ENCODE peak calls at places on chromosomes 11 and 22, in four cellular contexts. A, T, N and O are unnamed samples.

GRCh38 chr11:67641302-67642147 is 2.0 kb upstream of the TBX10 start:
- DNase-seq in A (no peak), T (no peak), N (peak; percentile 32), O (no peak)

GRCh38 chr11:36130401-36130800 is 158.8 kb downstream of the COMMD9 start:
- DNase-seq in A (no peak), T (no peak), N (no peak), O (no peak)

GRCh38 chr11:42631223-42631843 is 680.5 kb upstream of the API5 start:
- DNase-seq in A (peak; percentile 7), T (no peak), N (peak; percentile 12), O (peak; percentile 21)

GRCh38 chr11:75820636-75821035 is 5.6 kb downstream of the UVRAG start:
- DNase-seq in A (no peak), T (no peak), N (no peak), O (no peak)

GRCh38 chr11:6320411-6321207 is at the start of gene CAVIN3:
- DNase-seq in A (no peak), T (peak; percentile 71), N (no peak), O (peak; percentile 23)

GRCh38 chr22:44793506-44794225 is 41.3 kb downstream of the ARHGAP8 start:
- DNase-seq in A (no peak), T (no peak), N (no peak), O (no peak)

GRCh38 chr11:106520146-106520912 is 442.9 kb downstream of the AASDHPPT start:
- DNase-seq in A (no peak), T (no peak), N (no peak), O (no peak)

GRCh38 chr22:38148252-38148651 is 33.4 kb downstream of the PLA2G6 start:
- DNase-seq in A (no peak), T (no peak), N (no peak), O (no peak)

GRCh38 chr11:60951909-60952741 is at the start of gene SLC15A3:
- DNase-seq in A (no peak), T (peak; percentile 55), N (no peak), O (no peak)

GRCh38 chr22:17931400-17931825 is 92.9 kb downstream of the MICAL3 start:
- DNase-seq in A (no peak), T (no peak), N (no peak), O (no peak)

GRCh38 chr22:18929459-18929858 is 6.6 kb downstream of the PRODH start:
- DNase-seq in A (no peak), T (no peak), N (no peak), O (no peak)

GRCh38 chr11:17563961-17564686 is 17.1 kb downstream of the OTOG start:
- DNase-seq in A (no peak), T (no peak), N (no peak), O (no peak)

GRCh38 chr11:1422981-1423380 is 33.2 kb downstream of the BRSK2 start:
- DNase-seq in A (no peak), T (no peak), N (no peak), O (no peak)

GRCh38 chr11:122698390-122698789 is 42.9 kb downstream of the UBASH3B start:
- DNase-seq in A (no peak), T (no peak), N (no peak), O (no peak)

GRCh38 chr11:69832561-69833413 is 13.6 kb upstream of the FGF3 start:
- DNase-seq in A (no peak), T (no peak), N (no peak), O (no peak)

GRCh38 chr22:26570864-26571525 is 18.9 kb downstream of the TPST2 start:
- DNase-seq in A (no peak), T (no peak), N (no peak), O (no peak)

GRCh38 chr22:36197601-36198146 is 3.9 kb downstream of the APOL4 start:
- DNase-seq in A (peak; percentile 18), T (no peak), N (no peak), O (no peak)

GRCh38 chr11:58011771-58012170 is 11.9 kb upstream of the OR9Q1 start:
- DNase-seq in A (no peak), T (no peak), N (peak; percentile 23), O (no peak)

GRCh38 chr11:92628401-92629292 is 340.8 kb upstream of the MTNR1B start:
- DNase-seq in A (no peak), T (no peak), N (no peak), O (no peak)

GRCh38 chr11:7492253-7492652 is 6.9 kb downstream of the OLFML1 start:
- DNase-seq in A (no peak), T (no peak), N (no peak), O (no peak)

GRCh38 chr11:26777276-26777939 is 55.5 kb upstream of the SLC5A12 start:
- DNase-seq in A (no peak), T (no peak), N (no peak), O (no peak)

GRCh38 chr22:46139895-46140350 is 10.4 kb upstream of the PPARA start:
- DNase-seq in A (no peak), T (no peak), N (peak; percentile 58), O (no peak)

GRCh38 chr11:62928011-62928410 is 6.8 kb upstream of the CHRM1 start:
- DNase-seq in A (no peak), T (no peak), N (peak; percentile 16), O (no peak)

GRCh38 chr11:94563176-94563847 is 3.9 kb upstream of the PIWIL4 start:
- DNase-seq in A (no peak), T (no peak), N (no peak), O (no peak)

GRCh38 chr11:16959528-16960100 is 54.6 kb downstream of the PLEKHA7 start:
- DNase-seq in A (no peak), T (no peak), N (no peak), O (no peak)

GRCh38 chr22:35708453-35708852 is 9.2 kb upstream of the APOL5 start:
- DNase-seq in A (no peak), T (no peak), N (no peak), O (no peak)

GRCh38 chr11:60899021-60899936 is 7.1 kb downstream of the PRPF19 start:
- DNase-seq in A (peak; percentile 54), T (peak; percentile 38), N (peak; percentile 56), O (peak; percentile 81)

GRCh38 chr11:10480760-10481159 is 25.7 kb downstream of the AMPD3 start:
- DNase-seq in A (no peak), T (no peak), N (no peak), O (no peak)

DNA sequence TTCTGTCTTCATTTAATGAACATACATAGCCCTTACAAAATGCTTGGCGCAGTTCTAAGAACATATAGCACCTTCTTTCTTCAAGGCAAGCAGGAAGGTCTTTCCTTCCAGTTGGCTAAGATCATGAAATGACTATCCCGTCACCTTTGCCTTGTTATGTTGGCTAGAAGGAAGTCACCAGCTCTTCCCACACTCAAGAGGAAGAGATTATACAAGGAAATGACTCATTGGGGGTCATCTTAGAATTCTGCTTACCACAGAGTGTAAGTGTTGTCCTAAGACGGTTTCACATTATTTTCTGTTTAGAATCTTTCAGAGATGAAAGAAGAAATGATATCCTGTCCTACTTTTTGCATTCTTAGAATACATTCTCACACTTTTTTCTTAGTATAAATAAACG is 808.0 kb upstream of the LUZP2 start:
- DNase-seq in A (no peak), T (no peak), N (no peak), O (no peak)
- TF ChIP-seq HMGXB4 in A (no peak), T (no peak), N (no peak), O (no peak)

GRCh38 chr22:49992921-49993648 is 19.5 kb downstream of the IL17REL start:
- DNase-seq in A (peak; percentile 49), T (peak; percentile 72), N (peak; percentile 49), O (peak; percentile 65)
- TF ChIP-seq HMGXB4 in A (no peak), T (no peak), N (peak; percentile 31), O (no peak)

DNA sequence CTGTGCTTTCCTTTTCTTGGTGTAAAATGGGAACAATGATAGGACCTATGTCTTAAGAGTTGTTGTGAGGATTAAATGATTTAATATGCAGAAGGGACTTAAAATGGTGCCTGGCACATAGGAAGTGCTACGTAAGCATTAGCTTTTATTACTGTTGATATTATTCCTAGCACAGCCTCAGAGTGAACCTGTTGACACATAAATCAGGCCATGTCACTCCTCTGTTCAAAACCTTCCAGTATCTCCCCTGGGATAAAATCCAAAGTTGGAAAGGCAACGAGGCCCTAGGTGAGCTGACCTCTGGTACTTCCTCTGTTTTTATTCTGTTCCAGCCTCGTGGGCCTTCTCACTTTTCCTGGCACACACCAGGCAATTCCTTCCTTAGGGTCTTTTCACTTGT is 108.8 kb upstream of the CADM1 start:
- DNase-seq in A (no peak), T (no peak), N (no peak), O (no peak)
- TF ChIP-seq HMGXB4 in A (no peak), T (no peak), N (no peak), O (no peak)

GRCh38 chr22:29480262-29480511 is 169 bp downstream of the NEFH start:
- DNase-seq in A (no peak), T (no peak), N (no peak), O (no peak)

GRCh38 chr22:29479417-29480261 is at the start of gene NEFH:
- DNase-seq in A (peak; percentile 60), T (peak; percentile 42), N (no peak), O (no peak)

GRCh38 chr22:29478326-29479276 is 1.4 kb upstream of the NEFH start:
- DNase-seq in A (peak; percentile 57), T (peak; percentile 61), N (no peak), O (peak; percentile 18)

GRCh38 chr22:29476116-29476515 is 3.9 kb upstream of the NEFH start:
- DNase-seq in A (no peak), T (no peak), N (no peak), O (no peak)

GRCh38 chr22:29477919-29478318 is 2.1 kb upstream of the NEFH start:
- DNase-seq in A (no peak), T (no peak), N (no peak), O (peak; percentile 32)
- TF ChIP-seq HMGXB4 in A (no peak), T (no peak), N (no peak), O (no peak)

GRCh38 chr22:49966041-49966715 is 5.6 kb downstream of the PIM3 start:
- DNase-seq in A (no peak), T (no peak), N (no peak), O (no peak)
- TF ChIP-seq HMGXB4 in A (no peak), T (no peak), N (no peak), O (no peak)

GRCh38 chr11:46676436-46677158 is 23.8 kb downstream of the ARHGAP1 start:
- DNase-seq in A (no peak), T (no peak), N (no peak), O (no peak)

GRCh38 chr11:46675949-46676348 is 24.5 kb downstream of the ARHGAP1 start:
- DNase-seq in A (no peak), T (no peak), N (no peak), O (no peak)

GRCh38 chr11:46673713-46674462 is 26.5 kb downstream of the ARHGAP1 start:
- DNase-seq in A (no peak), T (no peak), N (no peak), O (no peak)

GRCh38 chr11:46675288-46675851 is 25.0 kb downstream of the ARHGAP1 start:
- DNase-seq in A (no peak), T (no peak), N (peak; percentile 55), O (peak; percentile 52)

GRCh38 chr11:46674463-46675287 is 25.7 kb downstream of the ARHGAP1 start:
- DNase-seq in A (no peak), T (peak; percentile 82), N (peak; percentile 53), O (no peak)
- TF ChIP-seq HMGXB4 in A (no peak), T (no peak), N (no peak), O (no peak)

GRCh38 chr22:30047364-30047738 is 32.9 kb upstream of the HORMAD2 start:
- DNase-seq in A (peak; percentile 10), T (no peak), N (no peak), O (no peak)
- TF ChIP-seq HMGXB4 in A (no peak), T (no peak), N (no peak), O (no peak)